ENCODE peak calls at places on chromosomes 11 and 22, in nine cellular contexts. One of them, this sample, is unnamed.

GRCh38 chr11:69828971-69829344 is 9.7 kb upstream of the FGF3 start:
- DNase-seq in LoVo: peak; percentile 17
- DNase-seq in A549: no peak
- DNase-seq in DMS153: no peak
- DNase-seq in fibroblast of mammary gland: no peak
- DNase-seq in mesendoderm: no peak
- DNase-seq in sciatic nerve: no peak
- DNase-seq in H4: no peak
- DNase-seq in progenitor cell of endocrine pancreas: no peak
- DNase-seq in this sample: no peak

GRCh38 chr11:108929241-108929640 is 264.4 kb downstream of the DDX10 start:
- DNase-seq in mesendoderm: no peak
- DNase-seq in LoVo: no peak
- DNase-seq in DMS153: no peak
- DNase-seq in fibroblast of mammary gland: peak; percentile 99
- DNase-seq in H4: peak; percentile 39
- DNase-seq in A549: peak; percentile 92
- DNase-seq in sciatic nerve: no peak
- DNase-seq in progenitor cell of endocrine pancreas: no peak
- DNase-seq in this sample: no peak

GRCh38 chr22:24685804-24686203 is 82.8 kb downstream of the GGT1 start:
- DNase-seq in A549: no peak
- DNase-seq in H4: no peak
- DNase-seq in progenitor cell of endocrine pancreas: no peak
- DNase-seq in DMS153: no peak
- DNase-seq in mesendoderm: no peak
- DNase-seq in fibroblast of mammary gland: no peak
- DNase-seq in LoVo: no peak
- DNase-seq in sciatic nerve: no peak
- DNase-seq in this sample: no peak

GRCh38 chr11:122491486-122491885 is 164.0 kb upstream of the UBASH3B start:
- DNase-seq in fibroblast of mammary gland: peak; percentile 63
- DNase-seq in sciatic nerve: no peak
- DNase-seq in DMS153: no peak
- DNase-seq in progenitor cell of endocrine pancreas: no peak
- DNase-seq in H4: no peak
- DNase-seq in A549: no peak
- DNase-seq in mesendoderm: no peak
- DNase-seq in LoVo: no peak
- DNase-seq in this sample: no peak

GRCh38 chr22:28395920-28396447 is 283.7 kb downstream of the TTC28 start:
- DNase-seq in sciatic nerve: no peak
- DNase-seq in fibroblast of mammary gland: peak; percentile 47
- DNase-seq in H4: no peak
- DNase-seq in progenitor cell of endocrine pancreas: no peak
- DNase-seq in LoVo: no peak
- DNase-seq in A549: peak; percentile 16
- DNase-seq in mesendoderm: no peak
- DNase-seq in DMS153: no peak
- DNase-seq in this sample: no peak

GRCh38 chr22:49667236-49667635 is 160.4 kb downstream of the BRD1 start:
- DNase-seq in LoVo: no peak
- DNase-seq in A549: no peak
- DNase-seq in fibroblast of mammary gland: no peak
- DNase-seq in progenitor cell of endocrine pancreas: no peak
- DNase-seq in mesendoderm: no peak
- DNase-seq in DMS153: no peak
- DNase-seq in H4: no peak
- DNase-seq in sciatic nerve: peak; percentile 61
- DNase-seq in this sample: no peak

GRCh38 chr22:50641696-50642607 is 14.0 kb upstream of the ARSA start:
- DNase-seq in fibroblast of mammary gland: peak; percentile 29
- DNase-seq in LoVo: no peak
- DNase-seq in progenitor cell of endocrine pancreas: no peak
- DNase-seq in A549: no peak
- DNase-seq in DMS153: no peak
- DNase-seq in H4: no peak
- DNase-seq in sciatic nerve: no peak
- DNase-seq in mesendoderm: peak; percentile 58
- DNase-seq in this sample: no peak

GRCh38 chr11:103736986-103737622 is 299.3 kb upstream of the DDI1 start:
- DNase-seq in LoVo: no peak
- DNase-seq in progenitor cell of endocrine pancreas: no peak
- DNase-seq in sciatic nerve: no peak
- DNase-seq in mesendoderm: no peak
- DNase-seq in DMS153: no peak
- DNase-seq in H4: no peak
- DNase-seq in fibroblast of mammary gland: no peak
- DNase-seq in A549: no peak
- DNase-seq in this sample: no peak

GRCh38 chr22:39297490-39298193 is 21.8 kb downstream of the RPL3 start:
- DNase-seq in H4: peak; percentile 57
- DNase-seq in LoVo: no peak
- DNase-seq in mesendoderm: peak; percentile 73
- DNase-seq in progenitor cell of endocrine pancreas: no peak
- DNase-seq in DMS153: peak; percentile 87
- DNase-seq in sciatic nerve: no peak
- DNase-seq in fibroblast of mammary gland: no peak
- DNase-seq in A549: no peak
- DNase-seq in this sample: no peak

GRCh38 chr22:37971475-37972434 is 12.6 kb downstream of the SOX10 start:
- DNase-seq in H4: no peak
- DNase-seq in sciatic nerve: no peak
- DNase-seq in DMS153: no peak
- DNase-seq in LoVo: no peak
- DNase-seq in A549: no peak
- DNase-seq in fibroblast of mammary gland: no peak
- DNase-seq in mesendoderm: peak; percentile 59
- DNase-seq in progenitor cell of endocrine pancreas: no peak
- DNase-seq in this sample: no peak

GRCh38 chr22:27970596-27971220 is 51.7 kb upstream of the PITPNB start:
- DNase-seq in DMS153: no peak
- DNase-seq in progenitor cell of endocrine pancreas: no peak
- DNase-seq in fibroblast of mammary gland: no peak
- DNase-seq in A549: no peak
- DNase-seq in mesendoderm: no peak
- DNase-seq in LoVo: no peak
- DNase-seq in sciatic nerve: no peak
- DNase-seq in H4: no peak
- DNase-seq in this sample: no peak

GRCh38 chr11:11937957-11938356 is 70.5 kb downstream of the DKK3 start:
- DNase-seq in mesendoderm: no peak
- DNase-seq in DMS153: no peak
- DNase-seq in progenitor cell of endocrine pancreas: no peak
- DNase-seq in H4: no peak
- DNase-seq in fibroblast of mammary gland: peak; percentile 38
- DNase-seq in sciatic nerve: no peak
- DNase-seq in LoVo: no peak
- DNase-seq in A549: peak; percentile 26
- DNase-seq in this sample: no peak

GRCh38 chr22:33024626-33025025 is 33.6 kb downstream of the SYN3 start:
- DNase-seq in mesendoderm: peak; percentile 46
- DNase-seq in sciatic nerve: no peak
- DNase-seq in DMS153: no peak
- DNase-seq in progenitor cell of endocrine pancreas: no peak
- DNase-seq in fibroblast of mammary gland: no peak
- DNase-seq in A549: no peak
- DNase-seq in H4: no peak
- DNase-seq in LoVo: no peak
- DNase-seq in this sample: no peak

GRCh38 chr11:101049123-101049522 is 80.5 kb downstream of the PGR start:
- DNase-seq in progenitor cell of endocrine pancreas: no peak
- DNase-seq in A549: no peak
- DNase-seq in LoVo: no peak
- DNase-seq in H4: peak; percentile 54
- DNase-seq in mesendoderm: peak; percentile 64
- DNase-seq in DMS153: no peak
- DNase-seq in fibroblast of mammary gland: no peak
- DNase-seq in sciatic nerve: no peak
- DNase-seq in this sample: no peak

GRCh38 chr11:63998558-63999348 is 12.5 kb downstream of the OTUB1 start:
- DNase-seq in mesendoderm: peak; percentile 73
- DNase-seq in progenitor cell of endocrine pancreas: no peak
- DNase-seq in fibroblast of mammary gland: no peak
- DNase-seq in LoVo: no peak
- DNase-seq in A549: peak; percentile 37
- DNase-seq in sciatic nerve: peak; percentile 69
- DNase-seq in H4: no peak
- DNase-seq in DMS153: peak; percentile 65
- DNase-seq in this sample: no peak

GRCh38 chr11:122173587-122173986 is 57.6 kb upstream of the BLID start:
- DNase-seq in LoVo: no peak
- DNase-seq in fibroblast of mammary gland: no peak
- DNase-seq in mesendoderm: no peak
- DNase-seq in DMS153: no peak
- DNase-seq in sciatic nerve: no peak
- DNase-seq in H4: no peak
- DNase-seq in A549: no peak
- DNase-seq in progenitor cell of endocrine pancreas: no peak
- DNase-seq in this sample: no peak

GRCh38 chr11:101323997-101324396 is 194.4 kb upstream of the PGR start:
- DNase-seq in mesendoderm: peak; percentile 40
- DNase-seq in LoVo: no peak
- DNase-seq in sciatic nerve: no peak
- DNase-seq in DMS153: no peak
- DNase-seq in A549: peak; percentile 1
- DNase-seq in fibroblast of mammary gland: no peak
- DNase-seq in progenitor cell of endocrine pancreas: no peak
- DNase-seq in H4: peak; percentile 6
- DNase-seq in this sample: no peak

GRCh38 chr11:2889399-2890273 is 4.1 kb upstream of the CDKN1C start:
- DNase-seq in mesendoderm: no peak
- DNase-seq in DMS153: no peak
- DNase-seq in fibroblast of mammary gland: no peak
- DNase-seq in H4: no peak
- DNase-seq in sciatic nerve: no peak
- DNase-seq in A549: no peak
- DNase-seq in progenitor cell of endocrine pancreas: no peak
- DNase-seq in LoVo: no peak
- DNase-seq in this sample: no peak

GRCh38 chr11:47523491-47524199 is 29.3 kb downstream of the CELF1 start:
- DNase-seq in sciatic nerve: no peak
- DNase-seq in H4: peak; percentile 63
- DNase-seq in DMS153: no peak
- DNase-seq in mesendoderm: peak; percentile 74
- DNase-seq in A549: peak; percentile 43
- DNase-seq in LoVo: peak; percentile 8
- DNase-seq in progenitor cell of endocrine pancreas: no peak
- DNase-seq in fibroblast of mammary gland: peak; percentile 92
- DNase-seq in this sample: peak; percentile 58

GRCh38 chr11:1010006-1010405 is 26.5 kb downstream of the MUC6 start:
- DNase-seq in sciatic nerve: no peak
- DNase-seq in LoVo: no peak
- DNase-seq in A549: no peak
- DNase-seq in progenitor cell of endocrine pancreas: no peak
- DNase-seq in fibroblast of mammary gland: no peak
- DNase-seq in DMS153: no peak
- DNase-seq in mesendoderm: no peak
- DNase-seq in H4: no peak
- DNase-seq in this sample: no peak

GRCh38 chr22:47168441-47168840 is 406.0 kb downstream of the TBC1D22A start:
- DNase-seq in mesendoderm: no peak
- DNase-seq in H4: no peak
- DNase-seq in A549: no peak
- DNase-seq in fibroblast of mammary gland: no peak
- DNase-seq in DMS153: no peak
- DNase-seq in progenitor cell of endocrine pancreas: no peak
- DNase-seq in sciatic nerve: peak; percentile 21
- DNase-seq in LoVo: no peak
- DNase-seq in this sample: no peak

GRCh38 chr11:134758342-134758931 is 346.4 kb upstream of the B3GAT1 start:
- DNase-seq in mesendoderm: no peak
- DNase-seq in DMS153: no peak
- DNase-seq in H4: no peak
- DNase-seq in A549: no peak
- DNase-seq in progenitor cell of endocrine pancreas: no peak
- DNase-seq in LoVo: no peak
- DNase-seq in fibroblast of mammary gland: no peak
- DNase-seq in sciatic nerve: no peak
- DNase-seq in this sample: no peak

GRCh38 chr11:108115495-108116140 is 5.7 kb upstream of the ACAT1 start:
- DNase-seq in A549: peak; percentile 53
- DNase-seq in progenitor cell of endocrine pancreas: no peak
- DNase-seq in fibroblast of mammary gland: peak; percentile 92
- DNase-seq in sciatic nerve: peak; percentile 91
- DNase-seq in LoVo: peak; percentile 45
- DNase-seq in mesendoderm: peak; percentile 22
- DNase-seq in DMS153: peak; percentile 87
- DNase-seq in H4: peak; percentile 69
- DNase-seq in this sample: no peak

GRCh38 chr11:56093008-56093407 is at the start of gene OR8I2:
- DNase-seq in LoVo: no peak
- DNase-seq in progenitor cell of endocrine pancreas: no peak
- DNase-seq in H4: no peak
- DNase-seq in fibroblast of mammary gland: no peak
- DNase-seq in A549: no peak
- DNase-seq in sciatic nerve: no peak
- DNase-seq in DMS153: no peak
- DNase-seq in mesendoderm: no peak
- DNase-seq in this sample: no peak

GRCh38 chr11:37688461-37688860 is 1090.4 kb upstream of the RAG2 start:
- DNase-seq in fibroblast of mammary gland: no peak
- DNase-seq in LoVo: no peak
- DNase-seq in A549: no peak
- DNase-seq in mesendoderm: no peak
- DNase-seq in sciatic nerve: no peak
- DNase-seq in progenitor cell of endocrine pancreas: no peak
- DNase-seq in DMS153: no peak
- DNase-seq in H4: no peak
- DNase-seq in this sample: no peak

GRCh38 chr11:105618343-105618955 is 8.6 kb downstream of the GRIA4 start:
- DNase-seq in mesendoderm: no peak
- DNase-seq in A549: no peak
- DNase-seq in sciatic nerve: no peak
- DNase-seq in fibroblast of mammary gland: no peak
- DNase-seq in progenitor cell of endocrine pancreas: no peak
- DNase-seq in LoVo: no peak
- DNase-seq in DMS153: no peak
- DNase-seq in H4: no peak
- DNase-seq in this sample: no peak

This sample was measured in T-cell.